ENCODE peak calls at places on chromosomes 16 and 17, in eight cellular contexts. A, K, X, O, J, R, M and C are unnamed samples.

GRCh38 chr17:57732062-57732461 is 13.0 kb downstream of the CCDC182 start:
- DNase-seq in K (no peak), O (no peak), A (no peak), J (peak), M (no peak), R (peak), X (no peak), C (no peak)

GRCh38 chr16:17273142-17273561 is 197.6 kb downstream of the XYLT1 start:
- DNase-seq in R (no peak), K (no peak), J (no peak), M (no peak), X (peak), O (peak), A (peak), C (no peak)

GRCh38 chr17:73551144-73551543 is 93.1 kb downstream of the SDK2 start:
- DNase-seq in R (no peak), K (no peak), M (no peak), A (no peak), J (no peak), X (no peak), O (no peak), C (no peak)

GRCh38 chr17:2893422-2893914 is 97.2 kb downstream of the RAP1GAP2 start:
- DNase-seq in A (no peak), K (no peak), R (no peak), M (no peak), O (no peak), J (no peak), X (no peak), C (no peak)

GRCh38 chr17:17710728-17711541 is 29.7 kb downstream of the RAI1 start:
- DNase-seq in M (peak), J (no peak), A (peak), X (peak), K (no peak), O (peak), R (no peak), C (no peak)

GRCh38 chr17:9472094-9472493 is 103.5 kb downstream of the STX8 start:
- DNase-seq in O (peak), K (no peak), R (no peak), J (no peak), X (no peak), M (no peak), A (no peak), C (no peak)

GRCh38 chr17:56785997-56786680 is 47.6 kb downstream of the C17orf67 start:
- DNase-seq in M (no peak), J (no peak), K (no peak), A (no peak), R (no peak), O (no peak), X (no peak), C (no peak)

GRCh38 chr16:70738083-70738977 is 52.5 kb upstream of the MTSS2 start:
- DNase-seq in R (no peak), J (no peak), X (peak), M (peak), K (peak), A (peak), O (peak), C (peak)

GRCh38 chr17:7263071-7263800 is 958 bp upstream of the CLDN7 start:
- DNase-seq in M (peak), R (no peak), X (peak), K (no peak), O (no peak), J (no peak), A (no peak), C (peak)

GRCh38 chr16:1561266-1561665 is 27.8 kb downstream of the TMEM204 start:
- DNase-seq in A (no peak), J (no peak), M (no peak), R (no peak), X (no peak), K (no peak), O (no peak), C (no peak)

GRCh38 chr16:55566432-55567175 is at the start of gene CAPNS2:
- DNase-seq in X (no peak), A (no peak), M (no peak), K (no peak), J (no peak), R (no peak), O (no peak), C (no peak)

GRCh38 chr17:16442594-16443389 is 27.4 kb downstream of the TRPV2 start:
- DNase-seq in X (no peak), J (no peak), K (no peak), A (no peak), O (peak), R (no peak), M (no peak), C (no peak)

GRCh38 chr16:84941916-84942315 is 69.4 kb downstream of the ZDHHC7 start:
- DNase-seq in A (no peak), J (no peak), M (no peak), X (peak), O (no peak), R (no peak), K (no peak), C (no peak)

GRCh38 chr16:64455275-64455674 is 666.6 kb downstream of the CDH11 start:
- DNase-seq in J (no peak), M (no peak), A (no peak), K (no peak), X (no peak), R (no peak), O (peak), C (no peak)
- TF ChIP-seq CTCF in J (no peak), M (no peak), A (no peak), K (no peak), X (peak), R (no peak), O (peak), C (no peak)

GRCh38 chr16:31441956-31442355 is 633 bp downstream of the ZNF843 start:
- DNase-seq in R (no peak), J (peak), O (no peak), A (no peak), X (no peak), K (no peak), M (no peak), C (no peak)
- H3K4me3 ChIP-seq in R (peak), J (peak), O (peak), A (peak), X (peak), K (no peak), M (peak), C (peak)

GRCh38 chr17:37791434-37791833 is 46.6 kb upstream of the HNF1B start:
- DNase-seq in O (peak), A (no peak), K (no peak), J (no peak), X (peak), R (peak), M (peak), C (no peak)
- TF ChIP-seq CTCF in O (peak), A (peak), K (peak), J (no peak), X (peak), R (peak), M (peak), C (peak)

DNA sequence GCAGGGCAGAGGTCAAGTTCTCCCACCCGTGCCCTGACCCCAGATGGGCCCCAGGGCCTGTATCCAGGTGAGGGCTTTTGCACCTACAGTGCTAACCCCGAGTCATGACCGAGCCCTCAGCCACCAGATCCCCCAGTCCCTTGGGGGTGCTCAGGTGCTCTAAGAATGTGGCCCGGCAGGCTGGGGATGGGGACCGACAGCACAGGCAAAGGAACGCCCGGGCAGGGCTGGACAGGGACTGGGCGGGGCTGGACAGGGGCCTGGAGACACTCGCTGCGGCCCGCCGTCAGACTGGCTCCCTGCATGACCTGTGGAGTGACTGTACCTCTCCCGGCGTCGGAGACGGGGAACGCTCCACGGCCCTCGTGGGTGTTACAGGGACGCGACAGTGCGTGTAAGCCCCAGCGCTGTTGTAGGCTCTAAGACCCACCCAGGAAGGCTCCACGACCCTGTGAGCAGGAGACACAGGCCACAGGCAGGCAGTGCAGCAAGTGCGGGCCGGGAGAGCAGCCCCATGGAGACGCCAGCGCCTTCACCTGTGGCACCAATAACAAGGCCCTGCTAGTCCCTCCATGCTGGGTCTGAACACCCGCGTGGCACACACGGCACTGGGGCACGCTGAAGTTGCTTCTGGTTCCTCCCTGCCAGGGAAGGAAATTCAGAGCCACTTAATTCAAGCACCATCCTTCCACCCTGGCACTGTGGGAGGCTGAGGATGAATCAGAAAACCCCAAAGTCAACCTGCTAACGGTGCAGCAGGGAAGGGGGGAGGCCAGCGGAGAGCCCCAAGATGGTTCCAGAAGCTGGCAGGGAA is 38.7 kb downstream of the CBFA2T3 start:
- DNase-seq in R (no peak), A (no peak), O (no peak), M (no peak), K (no peak), J (no peak), X (no peak), C (no peak)
- H3K4me3 ChIP-seq in R (no peak), A (no peak), O (no peak), M (no peak), K (no peak), J (no peak), X (no peak), C (no peak)

GRCh38 chr17:72430611-72431432 is 310.0 kb downstream of the SOX9 start:
- DNase-seq in A (no peak), R (peak), X (no peak), K (no peak), J (no peak), M (peak), O (no peak), C (peak)
- TF ChIP-seq CTCF in A (no peak), R (no peak), X (peak), K (peak), J (no peak), M (peak), O (peak), C (peak)

GRCh38 chr16:30054451-30054850 is 11.1 kb upstream of the ALDOA start:
- DNase-seq in M (no peak), O (no peak), A (no peak), J (no peak), R (no peak), K (no peak), X (no peak), C (peak)
- H3K4me3 ChIP-seq in M (no peak), O (no peak), A (peak), J (no peak), R (no peak), K (no peak), X (no peak), C (no peak)

GRCh38 chr16:4795181-4795827 is at the start of gene SMIM22:
- DNase-seq in M (peak), O (no peak), X (no peak), K (no peak), R (no peak), A (no peak), J (no peak), C (no peak)

GRCh38 chr16:4798456-4798855 is 3.3 kb downstream of the SMIM22 start:
- DNase-seq in O (no peak), R (no peak), X (no peak), M (no peak), A (no peak), J (no peak), K (no peak), C (no peak)

GRCh38 chr16:4797805-4798252 is 2.7 kb downstream of the SMIM22 start:
- DNase-seq in J (no peak), K (no peak), R (no peak), M (no peak), O (no peak), A (no peak), X (no peak), C (no peak)

GRCh38 chr16:4796982-4797804 is 2.0 kb downstream of the SMIM22 start:
- DNase-seq in M (no peak), O (no peak), X (no peak), J (no peak), A (no peak), K (no peak), R (no peak), C (no peak)

DNA sequence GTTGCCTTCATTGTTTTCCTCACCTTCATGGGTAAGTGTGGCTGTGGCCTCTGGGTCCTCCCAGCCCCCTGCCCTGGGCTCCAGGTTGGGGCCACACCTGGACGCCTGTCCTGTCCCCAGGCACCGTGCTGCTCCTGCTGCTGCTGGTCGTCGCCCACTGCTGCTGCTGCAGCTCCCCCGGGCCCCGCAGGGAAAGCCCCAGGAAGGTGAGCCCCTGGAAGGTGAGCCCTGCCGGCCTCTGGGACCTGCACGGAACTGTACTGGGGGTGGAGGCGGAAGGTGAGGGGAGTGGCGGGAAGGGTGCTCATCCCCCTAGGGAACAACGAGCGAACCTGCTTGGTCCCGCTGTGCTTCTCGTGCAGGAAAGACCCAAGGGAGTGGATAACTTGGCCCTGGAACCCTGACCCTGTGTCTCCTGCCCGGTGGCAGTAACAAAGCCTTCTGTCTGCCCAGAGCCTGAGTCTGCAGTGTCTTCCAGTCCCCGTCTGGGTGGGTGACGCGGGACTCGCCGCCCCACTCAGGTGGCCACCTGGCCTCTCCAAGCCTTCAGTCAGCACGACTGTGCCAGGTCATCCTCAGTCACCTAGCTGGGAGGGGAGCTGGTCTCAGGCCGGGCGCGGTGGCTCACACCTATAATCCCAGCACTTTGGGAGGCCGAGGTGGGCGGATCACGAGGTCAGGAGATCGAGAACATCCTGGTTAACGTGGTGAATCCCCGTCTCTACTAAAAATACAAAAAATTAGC is 831 bp downstream of the SMIM22 start:
- DNase-seq in M (no peak), O (no peak), X (no peak), A (no peak), J (no peak), K (no peak), R (no peak), C (no peak)
- TF ChIP-seq CTCF in M (no peak), O (no peak), X (no peak), A (no peak), J (no peak), K (no peak), R (no peak), C (no peak)

GRCh38 chr16:82298472-82298871 is 128.4 kb upstream of the MPHOSPH6 start:
- DNase-seq in A (no peak), M (no peak), K (no peak), J (no peak), R (no peak), X (no peak), O (no peak), C (no peak)

GRCh38 chr16:82293671-82294070 is 123.6 kb upstream of the MPHOSPH6 start:
- DNase-seq in O (no peak), R (no peak), X (no peak), K (no peak), M (no peak), J (no peak), A (no peak), C (no peak)

GRCh38 chr16:82300374-82300936 is 130.4 kb upstream of the MPHOSPH6 start:
- DNase-seq in X (no peak), R (no peak), K (no peak), M (no peak), J (no peak), A (no peak), O (no peak), C (no peak)

GRCh38 chr16:82294874-82295273 is 124.8 kb upstream of the MPHOSPH6 start:
- DNase-seq in O (no peak), A (no peak), J (no peak), X (no peak), R (no peak), K (no peak), M (no peak), C (no peak)

GRCh38 chr16:82295306-82296201 is 125.5 kb upstream of the MPHOSPH6 start:
- DNase-seq in K (no peak), J (no peak), R (no peak), O (no peak), M (no peak), A (no peak), X (no peak), C (no peak)
- H3K4me3 ChIP-seq in K (no peak), J (no peak), R (no peak), O (no peak), M (no peak), A (no peak), X (no peak), C (no peak)

GRCh38 chr16:4936181-4936990 is 562 bp downstream of the PPL start:
- DNase-seq in R (no peak), M (peak), X (peak), J (peak), K (no peak), A (no peak), O (no peak), C (peak)
- TF ChIP-seq CTCF in R (no peak), M (peak), X (peak), J (no peak), K (peak), A (peak), O (no peak), C (peak)

GRCh38 chr17:32502013-32502412 is 15.2 kb downstream of the CDK5R1 start:
- DNase-seq in R (no peak), M (no peak), J (no peak), K (no peak), X (no peak), A (no peak), O (no peak), C (no peak)

GRCh38 chr17:32503251-32504165 is 16.7 kb downstream of the CDK5R1 start:
- DNase-seq in J (no peak), K (no peak), R (no peak), A (no peak), X (no peak), O (peak), M (no peak), C (peak)

GRCh38 chr17:32504166-32504990 is 17.6 kb downstream of the CDK5R1 start:
- DNase-seq in M (no peak), X (no peak), A (no peak), J (no peak), R (no peak), O (peak), K (no peak), C (no peak)

GRCh38 chr17:32498362-32498761 is 11.6 kb downstream of the CDK5R1 start:
- DNase-seq in A (no peak), K (no peak), M (peak), O (no peak), X (no peak), J (no peak), R (no peak), C (no peak)

DNA sequence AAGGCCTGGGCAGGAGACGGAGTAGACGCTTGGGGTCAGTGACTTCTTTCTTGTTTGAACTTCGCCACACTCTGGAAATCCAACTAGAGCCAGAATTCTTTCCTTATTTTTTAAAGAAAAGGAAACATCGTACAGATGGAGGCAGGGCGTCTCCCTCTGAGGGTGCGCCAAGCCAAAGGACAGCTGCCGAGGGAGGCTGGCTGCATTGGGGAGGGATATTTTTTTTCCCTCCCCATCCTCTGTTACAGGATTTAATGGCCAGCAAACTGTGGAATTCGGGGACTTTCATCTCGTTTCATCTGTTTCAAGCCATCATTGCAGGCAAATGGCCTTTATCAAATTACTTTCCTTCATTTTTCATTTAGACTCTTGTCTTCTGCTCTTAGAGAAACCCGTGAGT is 15.9 kb downstream of the CDK5R1 start:
- DNase-seq in R (no peak), X (no peak), O (no peak), K (no peak), J (no peak), M (no peak), A (no peak), C (no peak)
- H3K4me3 ChIP-seq in R (no peak), X (no peak), O (no peak), K (no peak), J (no peak), M (no peak), A (no peak), C (no peak)